ENCODE peak calls at places on chromosomes 3 and 15, in five cellular contexts. R, S, N, O and E are unnamed samples.

GRCh38 chr3:49718419-49719213 is 868 bp downstream of the AMIGO3 start:
- DNase-seq in R (no peak), S (peak), N (no peak), O (peak), E (no peak)

GRCh38 chr3:150022406-150023238 is 51.9 kb upstream of the PFN2 start:
- DNase-seq in R (no peak), S (no peak), N (no peak), O (no peak), E (no peak)

GRCh38 chr15:83323296-83323711 is 38.8 kb upstream of the BNC1 start:
- DNase-seq in R (no peak), S (no peak), N (peak), O (no peak), E (no peak)

GRCh38 chr3:142645236-142645793 is 49.1 kb downstream of the PLS1 start:
- DNase-seq in R (no peak), S (no peak), N (no peak), O (no peak), E (peak)

GRCh38 chr3:113825090-113825489 is 13.5 kb upstream of the GRAMD1C start:
- DNase-seq in R (no peak), S (no peak), N (no peak), O (no peak), E (no peak)

GRCh38 chr3:61627768-61628185 is 66.4 kb downstream of the PTPRG start:
- DNase-seq in R (no peak), S (no peak), N (no peak), O (no peak), E (no peak)

GRCh38 chr3:149772861-149773260 is 19.5 kb downstream of the ANKUB1 start:
- DNase-seq in R (no peak), S (no peak), N (no peak), O (no peak), E (no peak)

GRCh38 chr3:64972793-64973192 is 285.0 kb upstream of the ADAMTS9 start:
- DNase-seq in R (no peak), S (no peak), N (no peak), O (no peak), E (no peak)

GRCh38 chr3:120652896-120653545 is 29.0 kb downstream of the HGD start:
- DNase-seq in R (no peak), S (peak), N (no peak), O (no peak), E (peak)

GRCh38 chr3:94028093-94028837 is at the start of gene STX19:
- DNase-seq in R (no peak), S (peak), N (no peak), O (no peak), E (no peak)

GRCh38 chr3:189792046-189792929 is 161.1 kb downstream of the TP63 start:
- DNase-seq in R (no peak), S (no peak), N (no peak), O (no peak), E (no peak)

GRCh38 chr3:159804726-159805410 is 183.8 kb upstream of the IL12A start:
- DNase-seq in R (no peak), S (peak), N (peak), O (peak), E (peak)

GRCh38 chr15:61227269-61228024 is 1.7 kb downstream of the RORA start:
- DNase-seq in R (no peak), S (peak), N (no peak), O (peak), E (peak)

GRCh38 chr3:177823701-177824189 is 626.5 kb upstream of the TBL1XR1 start:
- DNase-seq in R (no peak), S (no peak), N (no peak), O (no peak), E (no peak)

GRCh38 chr3:111895079-111895478 is 36.0 kb downstream of the PHLDB2 start:
- DNase-seq in R (no peak), S (peak), N (no peak), O (no peak), E (peak)

GRCh38 chr15:100801256-100801900 is 78.3 kb upstream of the ALDH1A3 start:
- DNase-seq in R (no peak), S (no peak), N (no peak), O (no peak), E (no peak)

GRCh38 chr15:70433583-70434288 is 329.6 kb downstream of the UACA start:
- DNase-seq in R (no peak), S (peak), N (no peak), O (no peak), E (no peak)

GRCh38 chr15:32853667-32854066 is 135.9 kb downstream of the GREM1 start:
- DNase-seq in R (no peak), S (no peak), N (no peak), O (no peak), E (no peak)

GRCh38 chr15:101127503-101128076 is 124.3 kb downstream of the CHSY1 start:
- DNase-seq in R (peak), S (peak), N (peak), O (no peak), E (peak)

GRCh38 chr3:14511623-14511965 is 28.5 kb downstream of the GRIP2 start:
- DNase-seq in R (no peak), S (no peak), N (no peak), O (no peak), E (no peak)